ENCODE peak calls at places on chromosomes 2 and 18, in six cellular contexts. One of them, this sample, is unnamed.
A peak's percentile ranks its signal among the peaks of the same experiment; 100 is the strongest.

GRCh38 chr18:78228974-78229373 is 750.6 kb upstream of the SALL3 start:
- DNase-seq in kidney: no peak
- DNase-seq in psoas muscle: no peak
- DNase-seq in cardiac muscle cell: no peak
- DNase-seq in brain microvascular endothelial cell: no peak
- DNase-seq in GM23338: peak; percentile 1
- DNase-seq in this sample: no peak

GRCh38 chr2:135378591-135378990 is 152.4 kb downstream of the ZRANB3 start:
- DNase-seq in psoas muscle: no peak
- DNase-seq in cardiac muscle cell: no peak
- DNase-seq in GM23338: no peak
- DNase-seq in brain microvascular endothelial cell: no peak
- DNase-seq in kidney: no peak
- DNase-seq in this sample: no peak

GRCh38 chr18:80147418-80148315 is 38.6 kb downstream of the ADNP2 start:
- DNase-seq in GM23338: peak; percentile 84
- DNase-seq in psoas muscle: peak; percentile 89
- DNase-seq in kidney: peak; percentile 94
- DNase-seq in cardiac muscle cell: peak; percentile 80
- DNase-seq in brain microvascular endothelial cell: peak; percentile 80
- DNase-seq in this sample: peak; percentile 76

GRCh38 chr2:110120171-110121051 is 4.8 kb upstream of the MALL start:
- DNase-seq in psoas muscle: no peak
- DNase-seq in cardiac muscle cell: no peak
- DNase-seq in brain microvascular endothelial cell: no peak
- DNase-seq in kidney: no peak
- DNase-seq in GM23338: no peak
- DNase-seq in this sample: no peak

GRCh38 chr2:232389327-232389726 is 10.8 kb downstream of the ALPP start:
- DNase-seq in GM23338: no peak
- DNase-seq in cardiac muscle cell: peak; percentile 51
- DNase-seq in kidney: no peak
- DNase-seq in psoas muscle: no peak
- DNase-seq in brain microvascular endothelial cell: peak; percentile 85
- DNase-seq in this sample: no peak

GRCh38 chr2:2107627-2108026 is 223.4 kb downstream of the MYT1L start:
- DNase-seq in kidney: no peak
- DNase-seq in brain microvascular endothelial cell: no peak
- DNase-seq in psoas muscle: no peak
- DNase-seq in GM23338: no peak
- DNase-seq in cardiac muscle cell: no peak
- DNase-seq in this sample: no peak

GRCh38 chr2:199629301-199629700 is 171.6 kb upstream of the SATB2 start:
- DNase-seq in kidney: no peak
- DNase-seq in psoas muscle: no peak
- DNase-seq in GM23338: peak; percentile 7
- DNase-seq in brain microvascular endothelial cell: no peak
- DNase-seq in cardiac muscle cell: no peak
- DNase-seq in this sample: no peak

GRCh38 chr2:88657131-88657530 is 29.9 kb upstream of the EIF2AK3 start:
- DNase-seq in cardiac muscle cell: peak; percentile 21
- DNase-seq in GM23338: no peak
- DNase-seq in brain microvascular endothelial cell: peak; percentile 45
- DNase-seq in kidney: no peak
- DNase-seq in psoas muscle: no peak
- DNase-seq in this sample: no peak

DNA sequence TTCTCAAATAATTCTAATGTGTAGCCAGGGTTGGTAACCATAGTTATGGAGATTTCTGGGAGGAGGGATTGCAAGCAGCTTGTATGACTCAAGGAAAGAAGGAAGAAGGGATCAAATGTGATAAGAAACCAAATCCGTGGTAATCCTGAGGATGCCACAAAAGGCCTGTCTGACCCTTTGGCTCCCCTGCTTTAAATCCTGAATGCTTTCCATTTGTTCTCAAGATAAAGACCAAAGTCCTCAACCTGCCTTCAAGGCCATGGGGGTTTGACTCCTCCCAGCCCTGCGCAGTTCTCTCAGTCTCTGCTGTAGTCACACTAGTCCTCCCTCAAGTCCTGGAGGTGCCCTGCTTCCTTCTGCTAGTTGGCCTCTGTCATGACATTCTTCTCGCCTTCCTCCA is 74.0 kb downstream of the SUMO1 start:
- DNase-seq in psoas muscle: no peak
- DNase-seq in GM23338: no peak
- DNase-seq in cardiac muscle cell: peak; percentile 24
- DNase-seq in kidney: no peak
- DNase-seq in brain microvascular endothelial cell: no peak
- DNase-seq in this sample: no peak
- TF ChIP-seq CTCF in psoas muscle: no peak
- TF ChIP-seq CTCF in GM23338: no peak
- TF ChIP-seq CTCF in cardiac muscle cell: no peak
- TF ChIP-seq CTCF in kidney: no peak
- TF ChIP-seq CTCF in brain microvascular endothelial cell: no peak
- TF ChIP-seq CTCF in this sample: no peak

GRCh38 chr18:62714671-62715438 is 486 bp upstream of the PHLPP1 start:
- DNase-seq in brain microvascular endothelial cell: peak; percentile 99
- DNase-seq in GM23338: peak; percentile 100
- DNase-seq in cardiac muscle cell: peak; percentile 100
- DNase-seq in psoas muscle: peak; percentile 100
- DNase-seq in kidney: peak; percentile 100
- DNase-seq in this sample: peak; percentile 99

GRCh38 chr18:62713651-62714247 is 1.6 kb upstream of the PHLPP1 start:
- DNase-seq in GM23338: peak; percentile 34
- DNase-seq in cardiac muscle cell: no peak
- DNase-seq in psoas muscle: no peak
- DNase-seq in kidney: peak; percentile 66
- DNase-seq in brain microvascular endothelial cell: no peak
- DNase-seq in this sample: no peak

GRCh38 chr18:62711781-62712180 is 3.6 kb upstream of the PHLPP1 start:
- DNase-seq in cardiac muscle cell: no peak
- DNase-seq in psoas muscle: no peak
- DNase-seq in kidney: no peak
- DNase-seq in GM23338: no peak
- DNase-seq in brain microvascular endothelial cell: no peak
- DNase-seq in this sample: no peak

GRCh38 chr18:62715439-62715792 is at the start of gene PHLPP1:
- DNase-seq in cardiac muscle cell: no peak
- DNase-seq in brain microvascular endothelial cell: no peak
- DNase-seq in GM23338: no peak
- DNase-seq in kidney: no peak
- DNase-seq in psoas muscle: no peak
- DNase-seq in this sample: no peak

GRCh38 chr18:62710417-62710816 is 4.9 kb upstream of the PHLPP1 start:
- DNase-seq in GM23338: no peak
- DNase-seq in kidney: no peak
- DNase-seq in brain microvascular endothelial cell: no peak
- DNase-seq in psoas muscle: no peak
- DNase-seq in cardiac muscle cell: no peak
- DNase-seq in this sample: peak; percentile 31
- TF ChIP-seq CTCF in GM23338: no peak
- TF ChIP-seq CTCF in kidney: no peak
- TF ChIP-seq CTCF in brain microvascular endothelial cell: no peak
- TF ChIP-seq CTCF in psoas muscle: no peak
- TF ChIP-seq CTCF in cardiac muscle cell: no peak
- TF ChIP-seq CTCF in this sample: no peak

DNA sequence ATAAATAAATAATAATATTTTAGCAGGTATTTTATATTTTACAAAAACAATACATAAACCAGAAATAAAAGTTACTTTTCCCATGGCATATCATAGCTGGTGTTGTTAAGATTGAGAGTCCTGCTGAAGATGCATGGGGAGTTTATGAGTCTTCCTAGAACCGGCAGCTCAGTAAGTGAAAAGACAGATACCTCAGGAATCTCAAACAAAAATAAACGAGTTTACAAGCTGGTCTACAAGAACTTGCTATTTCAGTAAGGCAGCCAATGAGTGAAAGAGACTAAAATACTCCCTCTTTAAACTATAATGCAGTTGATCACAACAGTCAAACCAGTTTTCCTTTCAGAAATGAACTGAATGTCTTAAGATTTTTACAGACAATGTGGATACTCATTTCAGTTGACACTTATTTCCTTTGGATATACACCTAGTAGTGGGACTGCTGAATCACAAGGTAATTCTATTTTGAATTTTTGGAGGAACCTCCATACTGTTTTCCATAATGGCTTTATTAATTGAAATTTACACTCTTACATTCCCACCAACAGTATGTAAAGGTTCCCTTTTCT is 8.9 kb downstream of the GAREM1 start:
- DNase-seq in GM23338: no peak
- DNase-seq in brain microvascular endothelial cell: no peak
- DNase-seq in psoas muscle: no peak
- DNase-seq in cardiac muscle cell: no peak
- DNase-seq in kidney: no peak
- DNase-seq in this sample: no peak
- TF ChIP-seq CTCF in GM23338: peak; percentile 54
- TF ChIP-seq CTCF in brain microvascular endothelial cell: no peak
- TF ChIP-seq CTCF in psoas muscle: no peak
- TF ChIP-seq CTCF in cardiac muscle cell: no peak
- TF ChIP-seq CTCF in kidney: no peak
- TF ChIP-seq CTCF in this sample: peak; percentile 65

GRCh38 chr18:477565-477964 is 22.9 kb downstream of the COLEC12 start:
- DNase-seq in brain microvascular endothelial cell: no peak
- DNase-seq in psoas muscle: no peak
- DNase-seq in GM23338: peak; percentile 63
- DNase-seq in kidney: no peak
- DNase-seq in cardiac muscle cell: no peak
- DNase-seq in this sample: no peak
- TF ChIP-seq CTCF in brain microvascular endothelial cell: peak; percentile 29
- TF ChIP-seq CTCF in psoas muscle: no peak
- TF ChIP-seq CTCF in GM23338: peak; percentile 71
- TF ChIP-seq CTCF in kidney: no peak
- TF ChIP-seq CTCF in cardiac muscle cell: peak; percentile 17
- TF ChIP-seq CTCF in this sample: peak; percentile 14

GRCh38 chr2:235514627-235515363 is 21.0 kb downstream of the AGAP1 start:
- DNase-seq in cardiac muscle cell: no peak
- DNase-seq in brain microvascular endothelial cell: no peak
- DNase-seq in psoas muscle: no peak
- DNase-seq in GM23338: peak; percentile 53
- DNase-seq in kidney: no peak
- DNase-seq in this sample: no peak
- TF ChIP-seq CTCF in cardiac muscle cell: no peak
- TF ChIP-seq CTCF in brain microvascular endothelial cell: peak; percentile 29
- TF ChIP-seq CTCF in psoas muscle: no peak
- TF ChIP-seq CTCF in GM23338: peak; percentile 48
- TF ChIP-seq CTCF in kidney: peak; percentile 44
- TF ChIP-seq CTCF in this sample: no peak